ENCODE peak calls at places on chromosomes 11 and 22, in nine cellular contexts. R, Q, Y, C, H, B, D, A and I are unnamed samples. For H3K9me2, the result is how much of the 10 kb centered on the place peaks cover.

GRCh38 chr11:103587951-103588788 is 448.3 kb upstream of the DDI1 start:
- DNase-seq in R (peak), Q (no peak), Y (no peak), C (peak), H (no peak), B (no peak), D (peak), A (no peak), I (no peak)

GRCh38 chr11:2940166-2940929 is 11.1 kb upstream of the PHLDA2 start:
- DNase-seq in R (peak), Q (peak), Y (peak), C (peak), H (no peak), B (peak), D (no peak), A (peak), I (no peak)

GRCh38 chr11:134242376-134242775 is 10.8 kb downstream of the THYN1 start:
- DNase-seq in R (no peak), Q (no peak), Y (no peak), C (no peak), H (no peak), B (no peak), D (no peak), A (no peak), I (no peak)

GRCh38 chr11:19077965-19078364 is 17.4 kb upstream of the MRGPRX2 start:
- DNase-seq in R (no peak), Q (no peak), Y (no peak), C (no peak), H (no peak), B (no peak), D (no peak), A (no peak), I (no peak)

GRCh38 chr11:77081976-77082836 is 15.4 kb downstream of the CAPN5 start:
- DNase-seq in R (no peak), Q (no peak), Y (no peak), C (no peak), H (no peak), B (no peak), D (no peak), A (peak), I (no peak)

GRCh38 chr11:117045196-117045595 is 53.0 kb downstream of the SIK3 start:
- DNase-seq in R (no peak), Q (peak), Y (peak), C (peak), H (no peak), B (no peak), D (peak), A (no peak), I (no peak)

GRCh38 chr11:120337133-120337895 is 1.1 kb downstream of the ARHGEF12 start:
- DNase-seq in R (peak), Q (peak), Y (peak), C (peak), H (peak), B (no peak), D (peak), A (peak), I (peak)

GRCh38 chr11:44985721-44986120 is 35.0 kb upstream of the TP53I11 start:
- DNase-seq in R (no peak), Q (no peak), Y (no peak), C (no peak), H (no peak), B (no peak), D (no peak), A (no peak), I (no peak)

GRCh38 chr11:120172054-120172881 is 34.4 kb upstream of the TRIM29 start:
- DNase-seq in R (peak), Q (peak), Y (peak), C (peak), H (peak), B (peak), D (peak), A (peak), I (peak)

GRCh38 chr11:1303196-1303821 is 6.1 kb downstream of the TOLLIP start:
- DNase-seq in R (peak), Q (peak), Y (peak), C (peak), H (no peak), B (no peak), D (peak), A (peak), I (no peak)

GRCh38 chr11:123238297-123238696 is 43.2 kb upstream of the CLMP start:
- DNase-seq in R (no peak), Q (peak), Y (no peak), C (no peak), H (no peak), B (no peak), D (peak), A (no peak), I (no peak)

DNA sequence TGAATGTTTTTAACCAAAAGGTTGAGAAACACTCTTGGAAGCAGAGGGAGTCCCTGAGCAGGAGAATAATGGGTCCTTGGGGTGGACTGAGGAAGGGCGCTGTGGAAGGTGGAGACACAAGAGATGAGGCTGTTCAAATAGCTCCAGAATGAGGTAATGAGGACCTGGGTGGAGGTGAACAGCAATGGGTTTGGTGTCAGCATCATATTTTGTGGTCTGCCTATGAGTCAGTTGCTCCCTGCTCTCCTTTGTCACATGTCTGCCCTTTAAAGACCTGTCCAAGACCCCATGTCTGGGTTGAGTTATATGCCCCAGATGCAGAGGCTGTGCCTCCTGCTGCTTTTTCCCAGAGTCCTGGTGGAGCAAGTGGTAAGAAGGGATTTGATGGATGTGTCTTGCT is 113.6 kb downstream of the BARX2 start:
- DNase-seq in R (peak), Q (no peak), Y (no peak), C (peak), H (no peak), B (no peak), D (no peak), A (no peak), I (no peak)
- H3K9me2 ChIP-seq in R (under half), Q (under half), Y (under half), C (under half), H (under half), B (under half), D (under half), A (under half), I (under half)

GRCh38 chr22:25210831-25211230 is 8.6 kb upstream of the CRYBB2 start:
- DNase-seq in R (no peak), Q (no peak), Y (no peak), C (no peak), H (no peak), B (no peak), D (no peak), A (no peak), I (no peak)

GRCh38 chr22:25216230-25216629 is 3.2 kb upstream of the CRYBB2 start:
- DNase-seq in R (no peak), Q (no peak), Y (no peak), C (no peak), H (no peak), B (no peak), D (no peak), A (no peak), I (no peak)

GRCh38 chr22:25208743-25209505 is 9.3 kb downstream of the CRYBB3 start:
- DNase-seq in R (no peak), Q (no peak), Y (peak), C (no peak), H (no peak), B (no peak), D (no peak), A (no peak), I (no peak)

GRCh38 chr22:25212337-25212736 is 7.1 kb upstream of the CRYBB2 start:
- DNase-seq in R (no peak), Q (no peak), Y (peak), C (no peak), H (no peak), B (no peak), D (no peak), A (no peak), I (no peak)

DNA sequence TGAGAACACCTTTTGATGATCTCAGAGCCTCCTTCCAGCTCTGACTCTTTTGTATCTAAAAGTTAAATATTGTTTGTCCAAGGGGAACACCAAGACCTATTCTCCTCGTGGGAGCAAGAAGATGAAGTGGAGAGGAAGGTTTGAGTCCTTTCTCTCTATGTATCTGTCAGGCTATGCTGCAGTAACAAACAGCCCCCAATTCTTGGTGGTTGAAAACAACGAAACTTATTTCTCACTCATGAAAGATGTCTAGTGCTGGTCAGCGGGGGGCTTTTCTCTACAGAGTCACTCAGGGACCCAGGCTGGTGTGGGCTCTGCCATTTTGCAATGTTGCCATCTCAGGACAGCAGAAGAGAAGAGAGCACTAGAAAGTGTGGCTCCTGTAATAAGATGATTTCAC is 6.2 kb upstream of the CRYBB2 start:
- DNase-seq in R (no peak), Q (no peak), Y (no peak), C (no peak), H (no peak), B (no peak), D (no peak), A (no peak), I (no peak)
- H3K9me2 ChIP-seq in R (under half), Q (under half), Y (under half), C (under half), H (under half), B (under half), D (under half), A (under half), I (under half)

GRCh38 chr11:64817476-64817875 is 7.1 kb upstream of the MEN1 start:
- DNase-seq in R (no peak), Q (no peak), Y (no peak), C (no peak), H (no peak), B (no peak), D (no peak), A (no peak), I (no peak)
- H3K9me2 ChIP-seq in R (under half), Q (under half), Y (under half), C (under half), H (under half), B (under half), D (under half), A (under half), I (under half)

GRCh38 chr11:35313066-35313765 is 106.1 kb downstream of the SLC1A2 start:
- DNase-seq in R (no peak), Q (no peak), Y (no peak), C (no peak), H (peak), B (no peak), D (no peak), A (no peak), I (peak)
- H3K9me2 ChIP-seq in R (under half), Q (under half), Y (under half), C (under half), H (under half), B (under half), D (under half), A (under half), I (under half)

DNA sequence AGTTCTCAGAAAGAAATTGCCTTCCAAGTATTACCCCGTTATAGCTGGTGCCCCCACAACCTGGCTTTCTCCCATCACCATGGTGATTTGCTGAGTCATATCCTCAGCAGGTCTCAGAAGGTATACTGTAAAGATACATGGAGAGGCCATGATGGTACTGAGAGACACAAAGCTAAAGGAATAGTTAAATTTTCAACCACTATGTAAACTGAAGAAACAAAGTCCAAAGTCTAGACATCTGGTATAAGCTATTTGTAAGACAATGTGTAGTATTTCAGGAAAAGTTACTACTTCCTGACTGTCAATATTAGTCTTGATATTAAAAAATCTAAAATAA is 377.1 kb downstream of the DCDC1 start:
- DNase-seq in R (no peak), Q (no peak), Y (peak), C (no peak), H (peak), B (no peak), D (peak), A (no peak), I (peak)
- H3K9me2 ChIP-seq in R (under half), Q (under half), Y (under half), C (under half), H (under half), B (under half), D (under half), A (under half), I (under half)

GRCh38 chr11:69195819-69196218 is 40.1 kb downstream of the SMIM38 start:
- DNase-seq in R (no peak), Q (no peak), Y (no peak), C (no peak), H (no peak), B (no peak), D (peak), A (no peak), I (no peak)

GRCh38 chr11:69196322-69197169 is 40.8 kb downstream of the SMIM38 start:
- DNase-seq in R (no peak), Q (no peak), Y (no peak), C (no peak), H (no peak), B (no peak), D (no peak), A (no peak), I (no peak)

GRCh38 chr11:69194396-69194795 is 38.7 kb downstream of the SMIM38 start:
- DNase-seq in R (no peak), Q (no peak), Y (no peak), C (no peak), H (no peak), B (no peak), D (no peak), A (no peak), I (no peak)

GRCh38 chr11:69193151-69193550 is 37.4 kb downstream of the SMIM38 start:
- DNase-seq in R (no peak), Q (no peak), Y (no peak), C (no peak), H (no peak), B (no peak), D (no peak), A (peak), I (no peak)

GRCh38 chr11:69194956-69195355 is 39.2 kb downstream of the SMIM38 start:
- DNase-seq in R (no peak), Q (no peak), Y (no peak), C (no peak), H (no peak), B (no peak), D (no peak), A (no peak), I (no peak)
- H3K9me2 ChIP-seq in R (under half), Q (under half), Y (under half), C (under half), H (under half), B (under half), D (under half), A (under half), I (under half)

DNA sequence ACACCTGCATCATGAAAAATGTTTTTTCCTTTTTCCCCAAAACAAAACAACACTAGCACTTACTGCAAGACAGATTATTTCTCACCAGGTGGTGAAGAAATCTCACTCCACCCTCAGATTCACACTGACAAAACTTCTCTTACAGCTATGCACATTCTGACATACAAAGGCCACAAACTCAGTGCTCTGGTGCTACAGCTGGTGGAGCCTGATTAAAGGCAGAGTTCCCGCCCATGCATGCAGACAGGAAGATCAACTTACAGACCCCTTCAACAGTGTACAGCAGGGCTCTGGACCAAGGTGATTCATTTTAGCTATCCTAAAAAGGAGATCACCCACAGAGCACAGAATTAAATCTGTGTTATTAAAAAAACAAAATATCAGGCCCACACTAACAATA is 112.6 kb downstream of the CADM1 start:
- DNase-seq in R (no peak), Q (no peak), Y (peak), C (no peak), H (peak), B (no peak), D (no peak), A (peak), I (peak)
- H3K9me2 ChIP-seq in R (under half), Q (under half), Y (under half), C (under half), H (under half), B (under half), D (under half), A (under half), I (under half)

DNA sequence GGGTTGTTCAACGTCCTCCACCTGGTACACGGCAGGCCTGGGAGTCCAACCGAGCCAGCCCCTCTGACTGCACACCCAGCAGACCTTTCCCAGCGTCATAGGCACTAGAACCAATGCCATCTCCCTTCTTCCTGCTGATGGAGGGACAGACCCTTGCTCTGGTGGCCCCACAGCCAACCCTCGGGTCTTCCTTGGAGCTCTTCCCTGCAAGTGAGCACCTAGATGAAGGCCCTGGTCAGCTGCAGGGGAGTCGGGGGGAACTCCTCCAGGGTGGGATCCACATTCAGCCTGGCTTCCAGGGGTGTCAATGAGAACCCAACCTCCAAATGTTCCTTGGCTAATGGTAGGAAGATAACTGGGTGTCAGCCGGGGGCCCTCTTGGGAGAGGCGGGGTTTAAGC is 55.9 kb upstream of the SHISAL1 start:
- DNase-seq in R (no peak), Q (no peak), Y (no peak), C (no peak), H (no peak), B (no peak), D (no peak), A (no peak), I (no peak)
- H3K9me2 ChIP-seq in R (under half), Q (under half), Y (under half), C (under half), H (under half), B (under half), D (under half), A (under half), I (under half)

GRCh38 chr22:39522567-39523300 is 2.4 kb downstream of the ATF4 start:
- DNase-seq in R (peak), Q (peak), Y (no peak), C (peak), H (no peak), B (no peak), D (no peak), A (peak), I (peak)
- H3K9me2 ChIP-seq in R (under half), Q (under half), Y (under half), C (under half), H (under half), B (under half), D (under half), A (under half), I (under half)